ENCODE peak calls at places on chromosomes 12 and 14, in four cellular contexts. H, K, E and N are unnamed samples.
A peak's percentile ranks its signal among the peaks of the same experiment; 100 is the strongest.

GRCh38 chr14:21029917-21030316 is at the start of gene TPPP2:
- DNase-seq in H (no peak), K (no peak), E (no peak), N (no peak)

GRCh38 chr12:40010899-40011774 is 94.7 kb downstream of the SLC2A13 start:
- DNase-seq in H (peak; percentile 41), K (no peak), E (peak; percentile 35), N (peak; percentile 48)

GRCh38 chr12:121724930-121725329 is 12.4 kb downstream of the TMEM120B start:
- DNase-seq in H (no peak), K (no peak), E (no peak), N (no peak)

GRCh38 chr12:109734219-109735000 is 20.8 kb downstream of the FAM222A start:
- DNase-seq in H (no peak), K (peak; percentile 63), E (no peak), N (peak; percentile 62)

GRCh38 chr14:96264850-96265249 is 8.8 kb downstream of the BDKRB1 start:
- DNase-seq in H (no peak), K (no peak), E (no peak), N (peak; percentile 30)

GRCh38 chr14:20855652-20856291 is 35.4 kb upstream of the RNASE3 start:
- DNase-seq in H (peak; percentile 73), K (peak; percentile 66), E (peak; percentile 21), N (peak; percentile 66)

GRCh38 chr14:55180434-55180833 is 11.0 kb downstream of the DLGAP5 start:
- DNase-seq in H (no peak), K (no peak), E (peak; percentile 98), N (no peak)

GRCh38 chr12:47017041-47017713 is 62.2 kb upstream of the PCED1B start:
- DNase-seq in H (no peak), K (no peak), E (no peak), N (no peak)

GRCh38 chr12:117622087-117622486 is 260.7 kb upstream of the NOS1 start:
- DNase-seq in H (no peak), K (no peak), E (no peak), N (no peak)

GRCh38 chr12:94498073-94498472 is 38.4 kb upstream of the CEP83 start:
- DNase-seq in H (no peak), K (no peak), E (no peak), N (no peak)

GRCh38 chr12:24595652-24596235 is 353.2 kb downstream of the BCAT1 start:
- DNase-seq in H (no peak), K (no peak), E (no peak), N (no peak)

GRCh38 chr14:45679852-45680251 is 426.9 kb upstream of the MIS18BP1 start:
- DNase-seq in H (peak; percentile 15), K (no peak), E (no peak), N (no peak)

GRCh38 chr12:109997393-109997792 is 1.2 kb upstream of the GIT2 start:
- DNase-seq in H (no peak), K (no peak), E (no peak), N (no peak)

GRCh38 chr14:77305696-77306095 is 15.0 kb downstream of the POMT2 start:
- DNase-seq in H (no peak), K (no peak), E (no peak), N (no peak)

GRCh38 chr14:86357866-86358265 is 827.9 kb downstream of the FLRT2 start:
- DNase-seq in H (no peak), K (no peak), E (no peak), N (no peak)

GRCh38 chr14:50038398-50039119 is 77.8 kb downstream of the VCPKMT start:
- DNase-seq in H (no peak), K (no peak), E (peak; percentile 100), N (no peak)

GRCh38 chr14:69284170-69284569 is 24.2 kb downstream of the GALNT16 start:
- DNase-seq in H (no peak), K (no peak), E (no peak), N (no peak)
- TF ChIP-seq ATF3 in H (no peak), K (no peak), E (no peak), N (no peak)

GRCh38 chr12:84696281-84696680 is 216.3 kb downstream of the SLC6A15 start:
- DNase-seq in H (no peak), K (no peak), E (no peak), N (no peak)
- TF ChIP-seq ATF3 in H (no peak), K (no peak), E (no peak), N (no peak)

GRCh38 chr12:103301642-103302620 is 193.8 kb downstream of the C12orf42 start:
- DNase-seq in H (no peak), K (peak; percentile 84), E (no peak), N (peak; percentile 82)
- TF ChIP-seq ATF3 in H (no peak), K (no peak), E (no peak), N (no peak)

DNA sequence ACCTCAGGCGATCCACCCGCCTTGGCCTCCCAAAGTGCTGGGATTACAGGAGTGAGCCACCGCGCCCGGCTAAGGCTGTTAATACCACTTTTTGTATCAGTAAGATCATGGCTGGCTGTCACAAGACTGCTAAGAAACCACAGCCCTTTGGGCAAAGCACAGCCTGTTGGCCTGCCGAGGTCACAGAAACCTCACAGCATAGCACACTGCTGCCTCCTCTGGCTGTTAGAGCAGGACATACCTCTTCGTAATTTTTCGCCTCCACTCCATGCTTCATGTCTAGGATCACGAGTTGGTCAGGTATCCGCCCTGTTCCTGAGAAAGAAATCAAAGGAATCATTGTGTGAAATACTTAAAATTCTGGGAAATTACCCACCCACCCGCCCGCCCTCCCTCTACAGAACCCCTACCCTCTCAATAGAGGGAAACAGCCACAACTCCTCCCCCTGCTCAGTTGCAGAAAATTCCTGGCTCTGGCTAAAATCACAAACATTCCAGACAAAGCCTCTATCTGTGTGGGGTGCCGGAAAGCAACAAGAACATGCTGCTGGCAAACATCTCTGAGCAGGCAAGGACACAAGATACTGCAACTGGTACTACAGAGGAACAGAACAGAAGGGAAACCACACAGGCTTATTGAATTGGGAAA is 20.7 kb upstream of the NEK9 start:
- DNase-seq in H (no peak), K (peak; percentile 57), E (no peak), N (peak; percentile 55)
- TF ChIP-seq ATF3 in H (no peak), K (no peak), E (no peak), N (no peak)

GRCh38 chr12:69007166-69007857 is 74.3 kb upstream of the CPM start:
- DNase-seq in H (no peak), K (no peak), E (no peak), N (no peak)
- TF ChIP-seq ATF3 in H (no peak), K (no peak), E (no peak), N (no peak)

GRCh38 chr14:22689186-22689585 is 45.0 kb upstream of the OR6J1 start:
- DNase-seq in H (peak; percentile 89), K (no peak), E (no peak), N (no peak)
- TF ChIP-seq ATF3 in H (peak; percentile 46), K (no peak), E (no peak), N (no peak)